ENCODE peak calls at places on chromosome 17, in seven cellular contexts. S, L, V, G, U, Q and T are unnamed samples.

GRCh38 chr17:4318186-4318585 is 48.3 kb downstream of the UBE2G1 start:
- DNase-seq in S (peak), L (no peak), V (no peak), G (no peak), U (no peak), Q (no peak), T (no peak)

GRCh38 chr17:20302191-20302917 is 165.0 kb downstream of the LGALS9B start:
- DNase-seq in S (no peak), L (no peak), V (no peak), G (no peak), U (no peak), Q (no peak), T (no peak)

GRCh38 chr17:14143678-14144077 is 74.4 kb downstream of the COX10 start:
- DNase-seq in S (no peak), L (no peak), V (no peak), G (no peak), U (no peak), Q (no peak), T (no peak)

GRCh38 chr17:28646039-28646754 is 1.2 kb upstream of the BLTP2 start:
- DNase-seq in S (no peak), L (no peak), V (no peak), G (no peak), U (no peak), Q (no peak), T (no peak)

GRCh38 chr17:68763551-68763950 is 162.4 kb upstream of the FAM20A start:
- DNase-seq in S (no peak), L (peak), V (no peak), G (no peak), U (no peak), Q (no peak), T (no peak)

GRCh38 chr17:57401556-57402488 is 145.5 kb downstream of the MSI2 start:
- DNase-seq in S (peak), L (no peak), V (no peak), G (no peak), U (no peak), Q (no peak), T (no peak)

GRCh38 chr17:12027658-12028057 is 7.0 kb downstream of the MAP2K4 start:
- DNase-seq in S (no peak), L (no peak), V (no peak), G (no peak), U (no peak), Q (no peak), T (no peak)

GRCh38 chr17:82963104-82963950 is 116.1 kb upstream of the METRNL start:
- DNase-seq in S (peak), L (peak), V (no peak), G (no peak), U (peak), Q (peak), T (peak)

GRCh38 chr17:39925282-39926134 is 1.9 kb downstream of the ORMDL3 start:
- DNase-seq in S (peak), L (no peak), V (no peak), G (no peak), U (no peak), Q (no peak), T (no peak)

GRCh38 chr17:66910651-66911285 is 53.7 kb upstream of the CACNG4 start:
- DNase-seq in S (no peak), L (no peak), V (no peak), G (no peak), U (no peak), Q (no peak), T (no peak)

GRCh38 chr17:82611140-82612058 is 36.8 kb downstream of the WDR45B start:
- DNase-seq in S (no peak), L (no peak), V (no peak), G (no peak), U (no peak), Q (no peak), T (no peak)

GRCh38 chr17:37742762-37743611 is 1.9 kb downstream of the HNF1B start:
- DNase-seq in S (peak), L (no peak), V (no peak), G (peak), U (no peak), Q (no peak), T (no peak)

GRCh38 chr17:40564883-40565744 is at the start of gene CCR7:
- DNase-seq in S (no peak), L (no peak), V (no peak), G (peak), U (no peak), Q (peak), T (no peak)

GRCh38 chr17:6497496-6498221 is 53.4 kb downstream of the PIMREG start:
- DNase-seq in S (peak), L (no peak), V (no peak), G (no peak), U (no peak), Q (peak), T (no peak)

GRCh38 chr17:1487939-1488825 is 4.3 kb downstream of the MYO1C start:
- DNase-seq in S (peak), L (peak), V (peak), G (peak), U (peak), Q (peak), T (peak)

GRCh38 chr17:45144199-45145034 is 3.9 kb upstream of the HEXIM1 start:
- DNase-seq in S (peak), L (no peak), V (no peak), G (peak), U (peak), Q (peak), T (no peak)

GRCh38 chr17:6165806-6166205 is 95.6 kb downstream of the WSCD1 start:
- DNase-seq in S (no peak), L (no peak), V (no peak), G (no peak), U (no peak), Q (peak), T (no peak)

GRCh38 chr17:56851008-56851407 is 17.1 kb downstream of the DGKE start:
- DNase-seq in S (no peak), L (no peak), V (no peak), G (no peak), U (no peak), Q (no peak), T (no peak)

GRCh38 chr17:27549251-27549919 is 81.6 kb upstream of the LGALS9 start:
- DNase-seq in S (no peak), L (no peak), V (no peak), G (no peak), U (peak), Q (no peak), T (no peak)

GRCh38 chr17:31558748-31559646 is 167.5 kb downstream of the RAB11FIP4 start:
- DNase-seq in S (peak), L (peak), V (no peak), G (peak), U (peak), Q (peak), T (peak)

GRCh38 chr17:31561469-31562412 is 170.3 kb downstream of the RAB11FIP4 start:
- DNase-seq in S (no peak), L (no peak), V (no peak), G (no peak), U (no peak), Q (no peak), T (no peak)

GRCh38 chr17:31562447-31562846 is 171.0 kb downstream of the RAB11FIP4 start:
- DNase-seq in S (no peak), L (no peak), V (no peak), G (no peak), U (no peak), Q (no peak), T (no peak)

GRCh38 chr17:31560836-31561235 is 169.4 kb downstream of the RAB11FIP4 start:
- DNase-seq in S (peak), L (peak), V (no peak), G (no peak), U (no peak), Q (peak), T (no peak)

DNA sequence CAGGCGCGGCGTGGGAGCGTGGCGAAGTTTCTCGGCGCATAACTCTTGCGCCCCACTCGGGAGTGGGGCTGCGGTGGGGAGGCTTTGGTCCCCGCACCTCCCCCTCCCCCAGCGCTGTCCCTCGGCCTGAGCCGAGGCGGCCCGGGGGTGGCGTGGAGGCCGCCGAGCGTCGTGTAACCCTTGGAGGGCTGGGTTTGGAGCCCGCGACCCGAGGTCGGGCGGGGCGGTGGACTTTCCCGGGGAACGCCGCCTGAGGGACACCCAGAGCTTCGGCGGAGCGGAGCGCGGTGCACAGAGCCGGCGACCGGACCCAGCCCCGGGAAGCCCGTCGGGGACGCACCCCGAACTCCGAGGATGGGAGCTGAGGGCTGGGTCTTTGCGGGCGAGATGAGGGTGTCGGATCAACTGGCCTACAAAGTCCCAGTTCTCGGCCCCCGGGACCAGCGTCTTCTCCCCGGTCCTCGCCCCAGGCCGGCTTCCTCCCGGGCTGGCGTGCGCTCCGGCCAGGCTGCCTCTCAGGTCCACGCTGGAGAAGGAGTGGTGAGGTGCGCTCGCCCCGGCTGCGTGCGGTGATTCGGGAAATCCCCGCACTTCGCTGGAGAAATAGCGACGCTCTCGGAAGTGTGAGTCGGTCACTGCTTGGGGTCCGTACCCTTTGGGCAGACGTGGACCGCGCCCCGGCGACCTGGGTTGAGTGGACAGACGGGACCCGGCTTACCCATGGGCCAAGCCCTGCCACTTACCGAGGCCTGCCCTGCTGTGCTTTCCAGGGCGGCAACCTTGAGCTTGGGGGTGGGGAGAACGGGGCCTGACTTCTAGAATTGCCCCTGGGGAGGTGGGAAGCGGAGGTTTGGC is 168.4 kb downstream of the RAB11FIP4 start:
- DNase-seq in S (peak), L (peak), V (no peak), G (no peak), U (peak), Q (no peak), T (no peak)
- TF ChIP-seq CTCF in S (no peak), L (no peak), V (no peak), G (no peak), U (no peak), Q (no peak), T (no peak)

GRCh38 chr17:29671661-29672060 is 48.9 kb upstream of the CORO6 start:
- DNase-seq in S (no peak), L (no peak), V (no peak), G (no peak), U (no peak), Q (no peak), T (no peak)

GRCh38 chr17:29665480-29665807 is 42.7 kb upstream of the CORO6 start:
- DNase-seq in S (no peak), L (no peak), V (no peak), G (no peak), U (no peak), Q (no peak), T (no peak)

GRCh38 chr17:29664743-29665479 is 42.2 kb upstream of the CORO6 start:
- DNase-seq in S (no peak), L (peak), V (no peak), G (no peak), U (no peak), Q (no peak), T (no peak)

GRCh38 chr17:29663155-29663554 is 40.4 kb upstream of the CORO6 start:
- DNase-seq in S (peak), L (no peak), V (no peak), G (no peak), U (no peak), Q (no peak), T (no peak)

DNA sequence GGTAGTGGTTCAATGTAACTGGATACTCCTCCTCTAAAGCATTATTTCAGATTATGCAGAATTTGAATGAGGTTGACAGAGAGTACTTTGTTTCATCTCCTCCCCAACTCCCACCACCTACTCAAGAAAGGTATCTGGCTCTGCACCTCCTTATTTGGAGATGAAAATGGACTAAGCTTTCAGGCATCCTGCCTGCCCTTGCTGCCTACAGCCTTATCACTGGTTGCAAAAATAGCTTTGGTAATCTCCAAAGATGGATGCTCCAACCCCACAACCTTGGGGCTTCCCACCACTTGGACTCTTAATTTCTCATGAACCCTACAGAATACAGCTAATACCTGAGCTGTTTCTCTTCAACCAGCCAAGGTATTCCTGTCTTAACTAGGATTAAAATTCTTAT is 45.3 kb upstream of the CORO6 start:
- DNase-seq in S (peak), L (no peak), V (no peak), G (no peak), U (no peak), Q (no peak), T (no peak)
- TF ChIP-seq CTCF in S (no peak), L (no peak), V (no peak), G (no peak), U (no peak), Q (no peak), T (no peak)

GRCh38 chr17:81101614-81102306 is 63.5 kb upstream of the PVALEF start:
- DNase-seq in S (peak), L (peak), V (peak), G (peak), U (peak), Q (peak), T (peak)
- TF ChIP-seq CTCF in S (peak), L (peak), V (peak), G (peak), U (peak), Q (peak), T (peak)

GRCh38 chr17:65418622-65419021 is 142.8 kb downstream of the AXIN2 start:
- DNase-seq in S (no peak), L (no peak), V (no peak), G (no peak), U (no peak), Q (no peak), T (no peak)

GRCh38 chr17:65417406-65418221 is 143.8 kb downstream of the AXIN2 start:
- DNase-seq in S (no peak), L (no peak), V (no peak), G (no peak), U (no peak), Q (no peak), T (no peak)

DNA sequence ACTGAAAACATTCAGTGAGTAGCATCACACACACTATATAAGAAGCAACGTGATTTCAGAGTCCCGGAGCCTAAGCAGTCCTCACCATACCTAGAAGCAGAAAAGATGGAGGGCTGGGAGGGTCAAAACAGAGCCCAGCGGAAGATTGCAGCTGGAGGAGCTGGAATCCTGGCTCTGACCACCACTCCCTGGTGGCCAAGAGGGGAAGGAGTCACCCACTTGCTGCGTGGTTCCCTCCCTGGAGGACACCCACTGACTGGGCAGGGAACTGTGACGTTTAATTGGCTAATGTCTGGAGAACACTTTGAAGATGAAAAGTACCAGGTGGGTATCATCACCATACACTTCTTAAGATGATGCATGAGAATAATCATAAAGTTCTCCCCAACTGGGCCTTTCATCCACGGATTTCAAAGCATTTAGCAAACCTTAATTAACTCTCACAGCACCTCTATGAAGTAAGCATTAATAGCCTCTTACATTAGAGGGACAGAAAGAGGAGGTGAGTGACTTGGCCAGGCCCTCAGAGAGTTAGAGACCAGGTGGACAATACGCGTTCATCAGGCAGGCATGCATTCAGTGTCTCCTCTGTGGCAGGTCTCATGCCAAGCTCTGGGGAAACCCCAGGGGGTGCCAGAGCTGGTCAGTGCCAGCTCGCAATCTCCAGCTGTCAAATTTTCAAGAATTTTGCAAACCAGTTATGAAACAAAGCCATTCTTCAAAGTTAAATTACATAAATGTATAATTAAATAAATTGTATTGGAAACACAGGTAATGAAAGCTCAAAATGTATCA is 137.9 kb downstream of the AXIN2 start:
- DNase-seq in S (peak), L (no peak), V (no peak), G (no peak), U (no peak), Q (no peak), T (no peak)
- TF ChIP-seq CTCF in S (peak), L (no peak), V (no peak), G (no peak), U (no peak), Q (no peak), T (no peak)

GRCh38 chr17:49595980-49596379 is 20.3 kb downstream of the NXPH3 start:
- DNase-seq in S (no peak), L (no peak), V (no peak), G (no peak), U (no peak), Q (no peak), T (no peak)
- TF ChIP-seq CTCF in S (no peak), L (no peak), V (no peak), G (no peak), U (no peak), Q (no peak), T (no peak)

GRCh38 chr17:31541559-31541958 is 150.1 kb downstream of the RAB11FIP4 start:
- DNase-seq in S (peak), L (no peak), V (no peak), G (no peak), U (no peak), Q (no peak), T (no peak)
- TF ChIP-seq CTCF in S (peak), L (no peak), V (no peak), G (no peak), U (no peak), Q (no peak), T (no peak)

GRCh38 chr17:78132767-78133178 is 2.2 kb downstream of the TMC8 start:
- DNase-seq in S (no peak), L (no peak), V (no peak), G (no peak), U (no peak), Q (no peak), T (no peak)

GRCh38 chr17:78130439-78131101 is at the start of gene TMC8:
- DNase-seq in S (no peak), L (no peak), V (no peak), G (no peak), U (peak), Q (peak), T (no peak)

GRCh38 chr17:78131172-78132085 is 858 bp downstream of the TMC8 start:
- DNase-seq in S (no peak), L (no peak), V (no peak), G (no peak), U (peak), Q (peak), T (no peak)

GRCh38 chr17:78133179-78133951 is 2.8 kb downstream of the TMC8 start:
- DNase-seq in S (no peak), L (no peak), V (no peak), G (no peak), U (no peak), Q (no peak), T (no peak)

GRCh38 chr17:78132086-78132676 is 1.6 kb downstream of the TMC8 start:
- DNase-seq in S (peak), L (no peak), V (no peak), G (peak), U (peak), Q (peak), T (no peak)
- TF ChIP-seq CTCF in S (no peak), L (no peak), V (no peak), G (no peak), U (no peak), Q (no peak), T (no peak)

DNA sequence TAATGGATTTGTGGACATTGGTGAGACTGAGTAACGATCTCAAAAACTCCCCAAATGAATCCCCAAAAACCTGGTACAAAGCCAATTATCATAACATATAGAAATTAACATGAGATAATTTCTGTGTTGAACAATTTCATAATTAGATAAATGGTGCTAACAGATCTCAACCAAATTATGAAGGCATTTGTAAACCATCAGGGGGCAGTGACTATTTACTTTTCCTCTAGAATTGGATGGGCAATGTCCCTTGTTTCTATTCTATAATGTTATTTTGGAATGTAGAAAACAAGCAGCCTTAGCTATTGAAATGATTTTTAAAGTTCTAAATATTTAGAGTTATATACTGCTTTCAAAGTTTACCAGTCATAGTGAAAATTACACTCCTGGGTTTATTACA is 57.8 kb downstream of the MYH10 start:
- DNase-seq in S (no peak), L (peak), V (no peak), G (no peak), U (no peak), Q (no peak), T (no peak)
- TF ChIP-seq CTCF in S (peak), L (no peak), V (peak), G (no peak), U (no peak), Q (no peak), T (peak)